ENCODE peak calls at places on chromosomes 16 and 17, in seven cellular contexts. B is A549, L is SK-N-SH, F is IMR-90, T is K562, I is GM12878, C is HepG2. G is an unnamed sample.

GRCh38 chr17:62819511-62820221 is 11.6 kb upstream of the MARCHF10 start:
- DNase-seq in I (no peak), T (no peak), C (peak), B (peak), L (peak), F (peak), G (no peak)

GRCh38 chr16:88747588-88748301 is 37.3 kb downstream of the PIEZO1 start:
- DNase-seq in T (peak), C (peak), F (no peak), B (peak), L (no peak), I (no peak), G (peak)

GRCh38 chr16:4261557-4262172 is 11.2 kb downstream of the TFAP4 start:
- DNase-seq in I (no peak), C (peak), L (peak), B (peak), T (peak), F (peak), G (no peak)

GRCh38 chr17:4739122-4740024 is at the start of the genes CXCL16 and ZMYND15:
- DNase-seq in B (peak), L (peak), C (no peak), F (no peak), I (no peak), T (peak), G (no peak)

GRCh38 chr17:2735896-2736295 is 13.6 kb downstream of the CCDC92B start:
- DNase-seq in B (no peak), T (no peak), I (no peak), L (no peak), F (no peak), C (no peak), G (no peak)

GRCh38 chr17:7673239-7673638 is 14.1 kb downstream of the TP53 start:
- DNase-seq in F (no peak), B (peak), T (no peak), C (peak), L (no peak), I (peak), G (peak)

GRCh38 chr16:50213939-50214519 is 52.3 kb upstream of the ADCY7 start:
- DNase-seq in F (peak), C (peak), B (peak), T (peak), L (peak), I (no peak), G (no peak)

GRCh38 chr16:30947533-30948086 is 1.3 kb upstream of the ORAI3 start:
- DNase-seq in L (no peak), F (no peak), C (no peak), I (no peak), T (no peak), B (no peak), G (no peak)

GRCh38 chr17:76921340-76922036 is 53.3 kb downstream of the MGAT5B start:
- DNase-seq in I (no peak), F (no peak), T (no peak), L (no peak), B (no peak), C (no peak), G (no peak)

GRCh38 chr16:4976079-4976478 is 17.9 kb downstream of the SEC14L5 start:
- DNase-seq in I (peak), L (no peak), T (no peak), C (no peak), F (no peak), B (no peak), G (no peak)

GRCh38 chr17:77746391-77746790 is 212.1 kb upstream of the TNRC6C start:
- DNase-seq in L (no peak), B (no peak), F (no peak), I (no peak), T (no peak), C (no peak), G (no peak)

GRCh38 chr17:40564195-40564882 is 933 bp downstream of the CCR7 start:
- DNase-seq in C (no peak), B (no peak), L (no peak), T (no peak), F (no peak), I (no peak), G (no peak)

GRCh38 chr17:45277992-45278391 is 16.1 kb upstream of the SPATA32 start:
- DNase-seq in C (no peak), B (no peak), L (no peak), I (no peak), F (peak), T (no peak), G (no peak)

GRCh38 chr17:76585649-76586593 is at the start of gene ST6GALNAC2:
- DNase-seq in F (no peak), B (peak), C (peak), I (no peak), T (peak), L (peak), G (peak)

GRCh38 chr17:55746466-55746865 is 4.4 kb upstream of the PCTP start:
- DNase-seq in I (no peak), C (no peak), F (no peak), L (no peak), B (no peak), T (no peak), G (no peak)

GRCh38 chr17:80878876-80879722 is 112.5 kb upstream of the CHMP6 start:
- DNase-seq in F (no peak), L (no peak), B (no peak), I (no peak), T (no peak), C (no peak), G (no peak)

GRCh38 chr17:17605747-17606083 is 14.2 kb upstream of the PEMT start:
- DNase-seq in I (no peak), L (no peak), F (peak), T (no peak), B (no peak), C (no peak), G (no peak)

GRCh38 chr17:28388106-28388505 is 16.6 kb downstream of the SARM1 start:
- DNase-seq in L (no peak), B (no peak), T (no peak), C (no peak), I (no peak), F (no peak), G (no peak)

GRCh38 chr17:80786470-80786869 is 205.2 kb upstream of the CHMP6 start:
- DNase-seq in T (no peak), C (no peak), B (no peak), F (no peak), I (no peak), L (no peak), G (no peak)

GRCh38 chr16:12780467-12780866 is 23.2 kb downstream of the CPPED1 start:
- DNase-seq in C (no peak), L (no peak), B (no peak), T (no peak), F (no peak), I (no peak), G (no peak)

GRCh38 chr16:75687361-75687760 is 10.6 kb upstream of the CPHXL2 start:
- DNase-seq in T (no peak), L (no peak), I (no peak), F (no peak), B (no peak), C (no peak), G (no peak)

GRCh38 chr17:8015957-8016631 is 13.7 kb downstream of the GUCY2D start:
- DNase-seq in B (no peak), T (peak), L (peak), F (no peak), C (no peak), I (no peak), G (peak)

GRCh38 chr17:80393491-80393890 is 21.5 kb upstream of the ENDOV start:
- DNase-seq in T (no peak), L (no peak), C (no peak), F (no peak), I (no peak), B (no peak), G (no peak)

GRCh38 chr16:2296662-2297505 is 29.0 kb upstream of the RNPS1 start:
- DNase-seq in F (no peak), C (peak), T (peak), B (peak), L (peak), I (no peak), G (peak)

GRCh38 chr17:9211133-9211765 is 189.9 kb downstream of the NTN1 start:
- DNase-seq in C (no peak), I (no peak), T (no peak), B (no peak), F (no peak), L (no peak), G (no peak)

GRCh38 chr16:85554114-85554790 is 58.9 kb upstream of the GSE1 start:
- DNase-seq in F (peak), C (peak), L (peak), B (peak), I (peak), T (peak), G (no peak)

GRCh38 chr16:84844049-84844350 is 24.2 kb downstream of the CRISPLD2 start:
- DNase-seq in F (no peak), L (peak), C (no peak), B (no peak), I (no peak), T (no peak), G (no peak)

GRCh38 chr16:28984619-28985135 is at the start of gene LAT:
- DNase-seq in L (no peak), C (no peak), T (no peak), F (no peak), B (peak), I (no peak), G (no peak)

GRCh38 chr17:1076982-1077302 is 80.0 kb downstream of the TIMM22 start:
- DNase-seq in I (no peak), L (no peak), F (no peak), C (no peak), B (no peak), T (no peak), G (no peak)

GRCh38 chr17:70159980-70160379 is 9.4 kb upstream of the KCNJ2 start:
- DNase-seq in B (no peak), C (no peak), I (no peak), L (no peak), F (peak), T (no peak), G (no peak)

GRCh38 chr17:80023261-80024205 is 12.1 kb downstream of the TBC1D16 start:
- DNase-seq in B (no peak), C (peak), T (no peak), I (no peak), L (peak), F (no peak), G (no peak)

DNA sequence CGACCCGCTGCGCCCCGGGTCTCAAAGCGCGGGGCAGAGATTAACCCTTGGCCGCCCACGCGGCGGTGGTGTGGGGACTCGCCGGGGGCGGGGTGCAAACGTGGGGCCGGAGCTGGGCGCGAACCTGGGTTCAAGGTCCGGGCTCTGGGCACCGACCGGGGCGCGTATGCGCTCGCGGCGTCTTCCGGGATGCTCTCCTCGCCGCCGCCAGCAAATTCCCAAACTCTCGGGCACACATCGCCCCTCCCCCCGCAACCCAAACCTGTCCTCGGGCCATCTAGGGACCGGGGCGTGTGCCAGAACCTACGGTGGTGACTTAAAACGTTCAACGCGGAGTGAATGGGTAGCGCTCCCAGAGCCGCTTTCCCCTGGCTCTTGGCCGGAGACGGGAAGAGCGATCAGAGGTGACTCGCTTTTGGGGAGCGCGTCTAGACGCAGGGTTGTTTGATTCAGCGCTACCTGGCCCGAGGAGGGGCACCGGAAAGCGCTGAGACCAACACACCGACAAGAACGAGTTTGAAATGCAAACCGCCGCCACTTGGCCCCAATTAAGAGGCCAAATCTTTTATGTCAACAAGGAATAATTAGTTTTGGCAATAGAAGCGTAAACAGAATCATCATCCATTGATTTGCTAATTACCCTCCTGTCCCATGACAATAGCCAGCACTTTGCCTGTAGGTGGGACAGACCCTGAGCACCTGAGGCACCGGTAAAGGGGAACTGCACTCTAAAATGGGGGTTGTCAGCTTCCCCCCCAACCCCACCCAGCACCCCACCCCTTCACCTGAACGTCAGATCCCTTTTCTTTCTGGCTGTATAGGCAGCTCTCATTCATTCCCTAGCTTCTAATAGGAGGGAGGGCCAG is 46.2 kb downstream of the WNT3 start:
- DNase-seq in L (no peak), C (peak), F (no peak), T (no peak), I (no peak), B (peak), G (peak)
- TF ChIP-seq RFX5 in L (no peak), C (no peak), F (no peak), T (no peak), I (no peak), B (no peak), G (no peak)

GRCh38 chr16:57801098-57801855 is 1.0 kb downstream of the KIFC3 start:
- DNase-seq in C (no peak), B (peak), F (peak), I (no peak), L (peak), T (no peak), G (no peak)
- TF ChIP-seq RFX5 in C (no peak), B (no peak), F (no peak), I (no peak), L (no peak), T (no peak), G (no peak)

GRCh38 chr16:8572063-8572918 is 18.0 kb downstream of the TMEM114 start:
- DNase-seq in L (no peak), B (no peak), F (no peak), C (no peak), I (no peak), T (no peak), G (no peak)
- TF ChIP-seq RFX5 in L (no peak), B (no peak), F (no peak), C (no peak), I (no peak), T (no peak), G (no peak)

GRCh38 chr16:23403547-23403946 is 49.4 kb downstream of the COG7 start:
- DNase-seq in L (no peak), C (no peak), F (no peak), I (no peak), T (no peak), B (no peak), G (no peak)
- TF ChIP-seq RFX5 in L (no peak), C (no peak), F (no peak), I (no peak), T (no peak), B (no peak), G (no peak)

DNA sequence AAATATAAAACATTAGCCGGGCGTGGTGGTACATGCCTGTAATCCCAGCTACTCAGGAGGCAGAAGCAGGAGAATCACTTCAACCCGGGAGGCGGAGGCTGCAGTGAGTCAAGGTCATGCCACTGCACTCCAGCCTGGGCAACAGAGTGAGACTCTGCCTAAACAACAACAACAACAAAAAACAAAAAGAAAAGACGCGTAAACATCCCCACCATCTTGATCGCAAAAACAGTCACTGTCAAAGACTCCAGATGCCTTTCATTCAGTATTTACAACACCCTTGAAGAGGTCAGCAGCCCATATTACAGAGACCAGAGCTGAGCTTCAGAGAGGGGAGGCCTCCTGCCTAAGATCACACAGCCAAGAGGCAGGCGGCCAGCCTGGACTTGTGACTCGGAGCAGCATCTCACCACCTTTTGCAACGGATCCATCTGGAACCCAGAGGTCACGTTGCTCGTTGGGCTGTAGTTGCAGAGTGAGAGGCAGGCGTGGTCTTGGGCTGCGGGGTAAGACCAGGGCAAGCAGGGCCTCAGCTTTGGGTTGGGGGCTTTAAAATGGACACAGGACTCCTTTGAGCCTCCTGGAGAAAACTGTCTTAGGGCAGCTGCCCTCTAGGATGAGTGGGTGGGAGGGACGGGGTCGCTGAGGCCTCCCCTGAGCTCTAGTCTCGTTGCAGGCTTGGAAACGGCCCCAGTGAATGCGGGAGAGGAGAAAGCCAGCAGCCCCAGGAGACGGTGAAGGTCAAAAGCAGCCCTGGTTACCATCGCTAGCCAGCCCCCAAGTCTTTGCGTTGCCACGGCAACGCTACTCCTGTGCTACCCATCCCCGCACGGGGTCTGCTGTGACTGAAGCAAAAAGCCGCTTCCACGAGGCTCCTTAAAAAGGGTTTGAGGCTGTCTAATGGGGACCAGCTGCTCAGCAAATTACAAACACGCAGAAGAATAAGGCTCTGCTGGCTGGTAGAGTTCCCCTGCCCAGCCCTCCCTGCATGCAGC is 26.1 kb downstream of the LGALS3BP start:
- DNase-seq in C (no peak), L (peak), F (no peak), T (no peak), B (no peak), I (no peak), G (no peak)
- TF ChIP-seq RFX5 in C (no peak), L (no peak), F (no peak), T (no peak), B (no peak), I (no peak), G (no peak)

DNA sequence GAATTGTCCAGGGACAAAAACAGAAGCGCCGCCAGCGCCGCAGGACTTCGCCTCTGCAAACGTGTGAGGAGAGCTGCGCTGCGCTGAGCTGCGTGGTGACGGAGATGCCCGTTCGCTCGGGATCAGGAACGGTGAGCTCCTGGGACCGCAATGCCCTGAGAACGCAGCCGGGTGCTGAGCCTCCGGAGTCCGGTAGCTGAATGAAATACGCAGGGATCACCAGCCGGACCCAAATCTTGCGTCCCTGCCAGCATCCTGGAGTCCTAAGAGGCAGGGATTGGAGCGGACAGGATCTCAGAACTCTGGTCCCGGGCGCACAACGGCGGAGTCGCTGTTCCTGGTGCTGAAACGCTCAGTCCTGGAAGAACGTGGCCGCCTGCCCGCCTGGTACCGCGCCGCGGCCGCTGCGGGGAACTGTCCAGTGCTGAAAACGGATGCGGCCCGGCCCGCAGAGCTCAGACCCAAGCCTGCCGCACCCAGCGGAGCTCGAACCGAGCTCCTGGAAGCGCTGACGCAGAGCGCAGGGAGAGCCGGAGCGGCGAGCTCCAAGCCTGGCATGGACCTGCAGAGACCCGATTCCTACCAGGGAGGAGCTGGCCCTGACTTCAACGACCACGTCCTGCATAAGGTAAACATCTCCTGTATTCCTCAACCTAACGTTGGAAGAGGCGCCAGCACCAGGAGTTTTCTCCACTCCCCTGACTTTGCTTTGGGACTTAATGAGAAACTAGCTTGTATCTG is 41.5 kb downstream of the CD300LF start:
- DNase-seq in C (peak), B (peak), I (no peak), L (peak), T (peak), F (peak), G (peak)
- TF ChIP-seq RFX5 in C (no peak), B (no peak), I (no peak), L (no peak), T (no peak), F (no peak), G (no peak)

DNA sequence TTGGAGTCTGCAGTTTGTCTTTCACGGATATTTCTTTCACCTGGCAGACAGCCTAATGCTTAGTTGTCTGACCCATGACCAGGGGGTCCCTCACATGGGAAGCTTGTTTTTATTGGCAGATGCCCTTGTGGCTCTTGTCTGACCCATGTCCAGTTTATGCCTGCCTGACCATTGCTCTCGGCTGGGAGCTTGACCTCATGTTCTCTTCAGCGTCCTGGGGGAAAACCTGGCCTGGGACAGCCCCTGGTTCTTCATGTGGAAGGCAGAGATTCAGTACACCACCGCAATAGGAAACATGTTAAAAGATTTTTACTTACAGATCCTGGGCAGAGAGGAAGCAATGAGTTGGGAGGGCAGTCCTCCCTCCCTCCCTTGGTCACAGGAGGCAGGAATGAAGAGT is 302.8 kb upstream of the MYOCD start:
- DNase-seq in F (no peak), L (no peak), B (no peak), C (no peak), T (no peak), I (no peak), G (no peak)
- TF ChIP-seq RFX5 in F (no peak), L (no peak), B (no peak), C (no peak), T (no peak), I (no peak), G (no peak)

DNA sequence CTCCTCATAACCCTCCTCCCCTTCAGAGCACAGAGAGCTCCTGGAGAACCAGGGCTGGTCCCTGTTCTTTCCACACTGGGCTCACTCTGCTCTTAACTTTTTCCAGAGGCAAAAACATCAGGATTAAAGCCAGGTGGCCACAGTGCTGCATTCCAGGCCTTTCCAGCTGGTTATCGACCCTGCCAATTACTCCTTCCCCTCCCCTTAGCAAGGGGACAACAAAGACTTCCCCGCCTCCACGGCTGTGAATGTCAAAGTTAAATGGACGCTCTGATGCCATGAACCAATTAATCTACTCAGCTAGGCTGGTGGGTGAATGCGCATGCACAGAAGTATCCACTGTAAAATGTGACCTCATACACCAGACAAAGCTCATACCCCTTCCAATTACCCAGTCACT is 23.1 kb downstream of the ACLY start:
- DNase-seq in L (peak), I (no peak), F (peak), C (no peak), B (no peak), T (no peak), G (no peak)
- TF ChIP-seq RFX5 in L (no peak), I (no peak), F (no peak), C (no peak), B (no peak), T (no peak), G (no peak)

GRCh38 chr16:70398177-70398743 is 40.6 kb downstream of the ST3GAL2 start:
- DNase-seq in I (no peak), C (no peak), B (no peak), T (no peak), F (no peak), L (no peak), G (no peak)
- TF ChIP-seq RFX5 in I (no peak), C (no peak), B (no peak), T (no peak), F (no peak), L (no peak), G (no peak)